ENCODE peak calls at places on chromosomes 11 and 22, in five cellular contexts. F is effector memory CD4-positive, alpha-beta T cell; I is body of pancreas; T is NT2/D1; V is lung. X is an unnamed sample.

GRCh38 chr22:33850724-33851123 is 69.6 kb downstream of the LARGE1 start:
- DNase-seq in F (no peak), I (no peak), T (no peak), V (no peak), X (no peak)

GRCh38 chr11:8681837-8682218 is 637 bp downstream of the TRIM66 start:
- DNase-seq in F (no peak), I (no peak), T (no peak), V (no peak), X (no peak)

GRCh38 chr11:47466201-47466600 is 17.3 kb upstream of the RAPSN start:
- DNase-seq in F (no peak), I (no peak), T (no peak), V (no peak), X (no peak)

GRCh38 chr22:48600171-48600570 is 1227.5 kb downstream of the BRD1 start:
- DNase-seq in F (no peak), I (no peak), T (no peak), V (no peak), X (no peak)

GRCh38 chr11:86228967-86229330 is 15.6 kb upstream of the EED start:
- DNase-seq in F (no peak), I (no peak), T (no peak), V (no peak), X (no peak)

GRCh38 chr11:60699282-60699681 is at the start of gene MS4A8:
- DNase-seq in F (no peak), I (peak; percentile 45), T (no peak), V (no peak), X (no peak)

GRCh38 chr22:31155425-31155824 is 4.6 kb upstream of the RNF185 start:
- DNase-seq in F (no peak), I (no peak), T (no peak), V (no peak), X (no peak)

GRCh38 chr11:6474806-6475500 is 1.2 kb upstream of the TRIM3 start:
- DNase-seq in F (no peak), I (no peak), T (peak; percentile 3), V (no peak), X (no peak)

GRCh38 chr22:49914256-49914655 is 4.0 kb downstream of the ALG12 start:
- DNase-seq in F (no peak), I (no peak), T (no peak), V (no peak), X (no peak)

GRCh38 chr22:27474711-27475547 is 326.6 kb downstream of the MN1 start:
- DNase-seq in F (no peak), I (no peak), T (peak; percentile 56), V (no peak), X (no peak)

GRCh38 chr11:110479445-110480101 is 49.8 kb downstream of the FDX1 start:
- DNase-seq in F (no peak), I (no peak), T (no peak), V (no peak), X (no peak)

GRCh38 chr22:19661156-19661555 is 53.1 kb upstream of the SEPTIN5 start:
- DNase-seq in F (no peak), I (no peak), T (no peak), V (no peak), X (no peak)

GRCh38 chr11:73338279-73338678 is 30.2 kb downstream of the ARHGEF17 start:
- DNase-seq in F (no peak), I (no peak), T (no peak), V (no peak), X (no peak)

GRCh38 chr22:24894998-24895397 is 51.5 kb downstream of the LHFPL7 start:
- DNase-seq in F (no peak), I (peak; percentile 87), T (no peak), V (peak; percentile 70), X (peak; percentile 39)

GRCh38 chr11:35418282-35418846 is 994 bp downstream of the SLC1A2 start:
- DNase-seq in F (no peak), I (peak; percentile 41), T (no peak), V (no peak), X (no peak)

GRCh38 chr11:58805065-58805464 is 39.4 kb downstream of the GLYATL2 start:
- DNase-seq in F (no peak), I (no peak), T (no peak), V (no peak), X (no peak)

GRCh38 chr11:64996710-64997380 is at the start of gene BATF2:
- DNase-seq in F (no peak), I (peak; percentile 95), T (peak; percentile 46), V (peak; percentile 82), X (peak; percentile 29)

GRCh38 chr11:58958500-58958899 is 19.2 kb downstream of the GLYATL1 start:
- DNase-seq in F (no peak), I (peak; percentile 69), T (peak; percentile 20), V (no peak), X (no peak)

GRCh38 chr22:38230108-38230825 is 28.5 kb downstream of the MAFF start:
- DNase-seq in F (peak; percentile 13), I (peak; percentile 61), T (peak; percentile 18), V (no peak), X (no peak)

GRCh38 chr22:27775087-27775697 is 26.4 kb downstream of the MN1 start:
- DNase-seq in F (no peak), I (no peak), T (no peak), V (no peak), X (no peak)

GRCh38 chr11:16356057-16356750 is at the start of gene SOX6:
- DNase-seq in F (no peak), I (peak; percentile 12), T (no peak), V (no peak), X (no peak)

GRCh38 chr11:84465040-84465439 is 1162.1 kb downstream of the DLG2 start:
- DNase-seq in F (no peak), I (peak; percentile 6), T (no peak), V (no peak), X (no peak)

GRCh38 chr22:28021998-28022660 is 103.1 kb upstream of the PITPNB start:
- DNase-seq in F (no peak), I (no peak), T (no peak), V (no peak), X (no peak)

GRCh38 chr11:85589373-85589772 is 37.8 kb downstream of the DLG2 start:
- DNase-seq in F (no peak), I (no peak), T (peak; percentile 39), V (no peak), X (no peak)

GRCh38 chr11:45470151-45471001 is 184.2 kb upstream of the SYT13 start:
- DNase-seq in F (no peak), I (peak; percentile 67), T (no peak), V (no peak), X (no peak)

GRCh38 chr11:128890216-128890542 is 977 bp upstream of the KCNJ5 start:
- DNase-seq in F (no peak), I (no peak), T (no peak), V (no peak), X (no peak)
- H3K4me3 ChIP-seq in F (peak overlapping the region; percentile 47), I (no peak overlapping the region), T (peak overlapping the region; percentile 47), V (peak overlapping the region; percentile 18), X (peak overlapping the region; percentile 82)

GRCh38 chr22:37000676-37001534 is 18.3 kb downstream of the TST start:
- DNase-seq in F (no peak), I (no peak), T (no peak), V (no peak), X (no peak)

GRCh38 chr22:37002633-37003032 is 16.6 kb downstream of the TST start:
- DNase-seq in F (no peak), I (no peak), T (no peak), V (no peak), X (no peak)

GRCh38 chr22:36998620-36999351 is 20.5 kb downstream of the TST start:
- DNase-seq in F (no peak), I (no peak), T (no peak), V (no peak), X (no peak)

GRCh38 chr22:36999463-36999862 is 19.8 kb downstream of the TST start:
- DNase-seq in F (no peak), I (no peak), T (no peak), V (no peak), X (no peak)

DNA sequence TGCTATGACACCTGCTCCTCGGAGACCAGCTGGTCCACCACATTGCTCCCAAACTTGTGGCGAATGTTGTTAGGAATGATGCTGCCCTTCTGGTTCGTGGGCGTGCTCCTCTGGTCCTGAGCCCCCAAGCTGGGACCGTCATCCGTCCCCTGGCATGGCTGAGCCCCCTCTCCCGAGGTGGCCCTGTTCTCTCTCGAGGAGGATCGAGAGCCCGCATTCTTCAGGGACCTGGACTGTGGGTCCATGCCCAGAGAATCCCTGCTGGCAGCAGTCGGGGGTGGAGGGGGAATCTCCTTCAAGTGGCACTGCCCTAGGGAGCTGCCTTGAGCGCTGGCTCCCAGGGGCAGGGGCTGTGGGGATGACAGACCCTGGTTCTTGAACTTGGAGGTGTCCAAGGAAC is 17.4 kb downstream of the TST start:
- DNase-seq in F (no peak), I (no peak), T (no peak), V (no peak), X (no peak)
- H3K4me1 ChIP-seq in F (no peaks in the 10 kb centered on the region), I (no peaks in the 10 kb centered on the region), T (peaks cover 6% of the 10 kb centered on the region), V (no peaks in the 10 kb centered on the region), X (no peaks in the 10 kb centered on the region)

GRCh38 chr11:32819187-32819586 is 10.5 kb upstream of the PRRG4 start:
- DNase-seq in F (no peak), I (no peak), T (no peak), V (no peak), X (no peak)

GRCh38 chr11:32821517-32821916 is 8.2 kb upstream of the PRRG4 start:
- DNase-seq in F (no peak), I (no peak), T (no peak), V (no peak), X (no peak)

GRCh38 chr11:32826113-32826512 is 3.6 kb upstream of the PRRG4 start:
- DNase-seq in F (no peak), I (no peak), T (no peak), V (no peak), X (no peak)

GRCh38 chr11:32817843-32818183 is 11.9 kb upstream of the PRRG4 start:
- DNase-seq in F (no peak), I (no peak), T (no peak), V (no peak), X (no peak)

DNA sequence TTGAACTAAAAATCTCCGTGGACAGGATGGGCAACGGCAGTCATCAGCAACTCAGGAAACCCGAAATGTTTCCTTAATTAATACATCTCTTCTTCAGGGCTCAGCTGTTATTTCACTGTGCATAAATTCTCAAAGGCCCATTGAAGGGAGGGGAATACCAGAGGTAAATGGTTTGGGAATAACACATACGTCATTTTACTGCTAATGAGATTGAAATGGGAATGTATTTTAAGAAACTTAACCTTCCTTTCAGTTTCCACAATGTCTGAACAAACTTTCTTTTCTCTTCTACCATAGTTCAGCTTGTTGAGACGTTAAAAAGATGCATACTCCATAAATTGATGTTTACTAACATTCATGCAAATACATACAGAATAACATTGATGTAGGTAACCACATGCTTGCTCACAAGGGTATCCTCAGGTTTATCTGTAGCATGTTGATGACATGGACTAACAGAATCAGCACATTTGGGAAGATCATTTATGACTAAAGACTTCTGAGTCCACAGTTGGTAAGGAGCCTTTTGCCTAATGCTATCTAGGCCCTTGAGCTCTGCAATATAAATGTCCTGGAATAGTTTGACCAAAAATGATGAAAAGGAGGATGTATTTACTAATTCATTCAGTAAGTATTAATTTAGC is 7.7 kb upstream of the PRRG4 start:
- DNase-seq in F (no peak), I (no peak), T (no peak), V (no peak), X (no peak)
- H3K4me3 ChIP-seq in F (no peak overlapping the region), I (no peak overlapping the region), T (no peak overlapping the region), V (no peak overlapping the region), X (no peak overlapping the region)

DNA sequence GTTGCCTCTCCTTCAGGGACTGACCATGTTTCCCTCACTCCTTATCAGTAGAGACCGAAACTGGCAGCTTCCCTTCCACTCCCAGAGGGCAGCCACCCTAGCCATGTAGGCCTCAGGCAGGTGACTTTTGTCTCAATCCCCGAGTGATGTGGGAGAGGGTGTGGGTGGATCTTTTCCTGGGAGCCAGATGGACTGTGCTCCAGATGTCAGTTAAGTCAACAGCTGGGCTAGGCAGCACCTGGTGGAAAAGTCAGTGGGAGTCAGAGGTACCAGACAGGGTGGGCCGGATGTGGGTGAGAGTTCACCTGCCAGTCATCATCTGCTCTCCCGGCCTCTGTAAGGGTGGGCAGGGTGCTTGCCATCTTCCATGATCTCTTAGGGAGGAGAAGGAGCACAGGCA is 1.9 kb downstream of the BANF1 start:
- DNase-seq in F (no peak), I (no peak), T (no peak), V (no peak), X (no peak)
- H3K4me1 ChIP-seq in F (peaks cover 9% of the 10 kb centered on the region), I (peaks cover 27% of the 10 kb centered on the region), T (peaks cover 8% of the 10 kb centered on the region), V (peaks cover 6% of the 10 kb centered on the region), X (peaks cover 15% of the 10 kb centered on the region)

X was measured in thoracic aorta.